ENCODE peak calls at places on chromosomes 4 and X, in eight cellular contexts. J is endodermal cell, H is suprapubic skin, A is lower lobe of right lung, O is GM23248, B is A549, S is fibroblast of lung, X is OCI-LY7. V is an unnamed sample.

GRCh38 chr4:13907255-13907751 is 279.8 kb upstream of the BOD1L1 start:
- DNase-seq in J (no peak), H (no peak), A (no peak), O (peak), B (peak), S (peak), X (no peak), V (no peak)

GRCh38 chr4:36385951-36386561 is 104.6 kb downstream of the DTHD1 start:
- DNase-seq in J (no peak), H (no peak), A (no peak), O (no peak), B (no peak), S (no peak), X (peak), V (no peak)

GRCh38 chr4:144862221-144862620 is 216.3 kb downstream of the HHIP start:
- DNase-seq in J (no peak), H (no peak), A (no peak), O (no peak), B (no peak), S (no peak), X (no peak), V (no peak)

GRCh38 chr4:96558466-96558865 is 718.6 kb downstream of the PDHA2 start:
- DNase-seq in J (no peak), H (no peak), A (no peak), O (no peak), B (no peak), S (no peak), X (no peak), V (no peak)

GRCh38 chrX:36198575-36198974 is 279.0 kb downstream of the CFAP47 start:
- DNase-seq in J (no peak), H (no peak), A (no peak), O (no peak), B (no peak), S (no peak), X (no peak), V (no peak)

GRCh38 chr4:24160358-24160757 is 270.5 kb upstream of the PPARGC1A start:
- DNase-seq in J (no peak), H (no peak), A (no peak), O (no peak), B (no peak), S (no peak), X (no peak), V (no peak)

GRCh38 chr4:81946996-81947395 is 426.8 kb downstream of the HNRNPD start:
- DNase-seq in J (peak), H (no peak), A (no peak), O (no peak), B (no peak), S (no peak), X (no peak), V (no peak)

GRCh38 chrX:39459204-39459603 is 638.6 kb downstream of the BCOR start:
- DNase-seq in J (no peak), H (no peak), A (no peak), O (no peak), B (no peak), S (no peak), X (no peak), V (no peak)

GRCh38 chr4:95869961-95870500 is 30.1 kb downstream of the PDHA2 start:
- DNase-seq in J (no peak), H (no peak), A (no peak), O (no peak), B (no peak), S (no peak), X (no peak), V (no peak)

GRCh38 chrX:117990438-117990837 is 126.2 kb downstream of the KLHL13 start:
- DNase-seq in J (no peak), H (no peak), A (no peak), O (no peak), B (no peak), S (peak), X (no peak), V (no peak)

GRCh38 chrX:119004920-119005524 is 30.6 kb downstream of the LONRF3 start:
- DNase-seq in J (peak), H (no peak), A (peak), O (peak), B (peak), S (peak), X (peak), V (no peak)

GRCh38 chr4:2860391-2861348 is 17.0 kb downstream of the ADD1 start:
- DNase-seq in J (peak), H (no peak), A (peak), O (no peak), B (no peak), S (no peak), X (no peak), V (no peak)

GRCh38 chr4:177118596-177118995 is 191.1 kb upstream of the NEIL3 start:
- DNase-seq in J (no peak), H (no peak), A (no peak), O (peak), B (no peak), S (peak), X (no peak), V (no peak)

GRCh38 chr4:8192748-8193738 is 6.0 kb upstream of the SH3TC1 start:
- DNase-seq in J (no peak), H (no peak), A (peak), O (peak), B (peak), S (peak), X (peak), V (no peak)

GRCh38 chrX:41913476-41913875 is 9.9 kb downstream of the CASK start:
- DNase-seq in J (no peak), H (no peak), A (no peak), O (no peak), B (no peak), S (peak), X (no peak), V (no peak)

GRCh38 chrX:13371191-13371590 is 51.3 kb upstream of the ATXN3L start:
- DNase-seq in J (no peak), H (no peak), A (no peak), O (no peak), B (no peak), S (no peak), X (no peak), V (no peak)

GRCh38 chr4:16294455-16294854 is 68.2 kb upstream of the TAPT1 start:
- DNase-seq in J (no peak), H (no peak), A (no peak), O (peak), B (no peak), S (no peak), X (no peak), V (no peak)

GRCh38 chr4:161791796-161792556 is 371.8 kb downstream of the FSTL5 start:
- DNase-seq in J (no peak), H (no peak), A (no peak), O (no peak), B (no peak), S (no peak), X (no peak), V (no peak)

GRCh38 chr4:105657117-105657765 is 51.2 kb downstream of the INTS12 start:
- DNase-seq in J (no peak), H (no peak), A (no peak), O (no peak), B (no peak), S (no peak), X (no peak), V (no peak)

DNA sequence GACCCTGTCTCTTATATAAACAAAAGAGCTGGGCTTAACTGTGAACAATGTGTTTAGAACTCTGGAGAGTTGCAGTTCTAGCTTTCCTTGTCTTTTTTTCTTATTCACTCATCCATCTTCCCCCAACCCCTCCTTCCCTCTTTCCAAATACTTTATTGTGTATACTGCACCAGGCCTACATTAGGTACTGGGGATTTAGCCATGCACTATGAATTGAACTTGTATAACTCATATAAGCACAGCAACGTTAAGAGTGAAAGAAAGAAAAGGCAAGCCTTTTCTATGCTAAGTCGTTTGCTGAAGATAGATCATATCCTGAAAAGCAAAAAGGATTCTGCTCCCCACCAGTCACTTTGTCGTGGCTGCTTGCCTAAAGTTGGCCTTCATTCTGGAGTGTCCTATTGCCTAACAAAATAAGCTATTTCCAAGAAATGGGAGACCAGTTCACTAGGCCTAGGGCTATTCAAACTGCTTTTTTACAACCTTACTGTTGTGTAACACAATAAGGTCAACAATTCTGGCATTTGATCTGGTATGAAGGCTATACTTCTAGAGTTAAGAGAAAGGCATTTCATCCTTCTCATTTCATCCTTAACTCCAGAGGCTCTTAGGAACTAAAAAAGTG is 32.2 kb downstream of the CCNI start:
- DNase-seq in J (no peak), H (no peak), A (no peak), O (peak), B (no peak), S (peak), X (no peak), V (no peak)
- H3K4me3 ChIP-seq in J (no peak), H (no peak), A (no peak), O (no peak), B (no peak), S (no peak), X (no peak), V (no peak)

GRCh38 chr4:1751155-1751918 is 30.0 kb downstream of the TACC3 start:
- DNase-seq in J (no peak), H (no peak), A (no peak), O (no peak), B (no peak), S (no peak), X (no peak), V (no peak)

GRCh38 chr4:1753692-1754311 is 32.5 kb downstream of the TACC3 start:
- DNase-seq in J (no peak), H (no peak), A (no peak), O (no peak), B (no peak), S (no peak), X (no peak), V (no peak)

GRCh38 chr4:1753256-1753655 is 31.9 kb downstream of the TACC3 start:
- DNase-seq in J (no peak), H (no peak), A (no peak), O (no peak), B (no peak), S (no peak), X (no peak), V (no peak)

GRCh38 chr4:1751919-1752283 is 30.6 kb downstream of the TACC3 start:
- DNase-seq in J (no peak), H (no peak), A (peak), O (no peak), B (no peak), S (no peak), X (no peak), V (no peak)

DNA sequence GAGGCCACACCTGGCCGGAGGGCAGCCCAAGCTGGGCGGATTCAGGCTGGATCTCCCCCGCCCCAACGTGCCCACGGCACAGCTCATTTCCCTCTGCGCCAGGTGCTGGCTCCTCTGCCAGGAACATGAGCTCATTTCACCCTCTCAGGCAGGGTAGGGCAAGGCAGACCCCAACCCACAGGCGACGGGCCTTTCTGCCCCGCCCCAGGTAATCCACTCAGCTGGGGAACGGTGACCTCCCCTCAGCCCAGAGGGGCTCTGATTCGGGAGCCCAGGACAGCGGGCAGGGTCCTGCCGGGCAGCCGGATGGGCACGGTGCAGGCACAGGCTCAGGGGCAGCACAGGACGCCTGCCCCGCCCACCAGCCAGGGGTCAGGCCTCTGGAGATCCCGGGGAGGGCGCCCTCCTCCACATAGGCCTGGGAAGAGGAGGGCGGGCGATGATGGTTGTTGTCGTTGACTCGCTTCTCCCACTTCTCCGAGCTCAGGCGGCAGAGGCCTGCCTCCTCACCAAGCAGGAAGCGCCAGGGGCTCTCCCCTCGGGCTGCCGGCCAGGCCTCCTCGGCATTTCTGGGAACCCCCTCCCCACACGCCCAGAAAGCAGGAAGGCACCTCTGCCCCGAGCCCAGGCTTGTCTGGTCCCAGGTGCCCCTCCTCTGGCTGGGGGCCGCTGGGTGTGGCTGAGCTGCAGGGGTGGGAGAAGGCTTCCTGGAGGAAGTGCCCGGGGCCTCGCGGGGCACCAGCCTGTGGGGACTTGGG is 31.1 kb downstream of the TACC3 start:
- DNase-seq in J (peak), H (no peak), A (peak), O (no peak), B (no peak), S (no peak), X (no peak), V (no peak)
- H3K27ac ChIP-seq in J (no peak), H (peak), A (peak), O (no peak), B (peak), S (no peak), X (no peak), V (no peak)

GRCh38 chr4:37421614-37422013 is 177.1 kb downstream of the NWD2 start:
- DNase-seq in J (no peak), H (no peak), A (no peak), O (no peak), B (no peak), S (no peak), X (no peak), V (no peak)
- H3K4me3 ChIP-seq in J (no peak), H (no peak), A (no peak), O (no peak), B (no peak), S (no peak), X (no peak), V (no peak)

GRCh38 chr4:171186700-171187099 is 626.5 kb upstream of the GALNTL6 start:
- DNase-seq in J (peak), H (no peak), A (no peak), O (no peak), B (no peak), S (no peak), X (no peak), V (no peak)

GRCh38 chr4:171181090-171181489 is 632.1 kb upstream of the GALNTL6 start:
- DNase-seq in J (no peak), H (no peak), A (no peak), O (no peak), B (no peak), S (no peak), X (no peak), V (no peak)
- H3K27ac ChIP-seq in J (no peak), H (no peak), A (no peak), O (no peak), B (no peak), S (no peak), X (no peak), V (no peak)

GRCh38 chr4:37895271-37895670 is 4.4 kb downstream of the TBC1D1 start:
- DNase-seq in J (no peak), H (no peak), A (no peak), O (no peak), B (no peak), S (no peak), X (no peak), V (no peak)

GRCh38 chr4:37891221-37892159 is 606 bp downstream of the TBC1D1 start:
- DNase-seq in J (peak), H (no peak), A (peak), O (peak), B (peak), S (peak), X (peak), V (peak)

GRCh38 chr4:37890501-37891220 is at the start of gene TBC1D1:
- DNase-seq in J (peak), H (peak), A (peak), O (peak), B (no peak), S (no peak), X (peak), V (peak)

GRCh38 chr4:37892641-37893040 is 1.8 kb downstream of the TBC1D1 start:
- DNase-seq in J (no peak), H (no peak), A (peak), O (no peak), B (no peak), S (no peak), X (peak), V (no peak)

DNA sequence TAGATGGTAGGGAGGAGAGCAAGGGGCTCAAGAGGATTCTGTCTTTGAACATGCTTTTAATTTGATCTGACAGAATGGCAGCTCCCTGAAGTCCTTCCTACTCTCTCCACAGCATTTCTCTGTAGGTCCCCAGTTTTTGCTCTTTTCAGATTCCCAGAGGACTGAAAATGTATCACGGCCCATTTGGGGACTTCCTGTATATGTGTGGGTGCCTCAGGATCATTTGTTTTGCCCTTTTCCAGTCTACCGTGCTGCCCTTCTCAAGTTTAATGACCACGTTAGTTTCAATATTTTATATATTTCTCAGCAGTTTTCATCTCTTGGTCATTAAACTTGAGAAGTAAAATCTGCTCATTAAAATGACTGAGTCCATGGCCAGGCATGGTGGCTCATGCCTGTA is 2.3 kb downstream of the TBC1D1 start:
- DNase-seq in J (no peak), H (no peak), A (no peak), O (no peak), B (no peak), S (no peak), X (no peak), V (no peak)
- H3K4me3 ChIP-seq in J (no peak), H (no peak), A (no peak), O (no peak), B (no peak), S (no peak), X (peak), V (peak)

GRCh38 chr4:19776021-19776459 is 475.7 kb upstream of the SLIT2 start:
- DNase-seq in J (no peak), H (no peak), A (no peak), O (peak), B (peak), S (peak), X (no peak), V (no peak)
- H3K27ac ChIP-seq in J (peak), H (no peak), A (no peak), O (peak), B (no peak), S (no peak), X (no peak), V (no peak)

GRCh38 chr4:52036875-52037274 is 1.2 kb downstream of the SGCB start:
- DNase-seq in J (no peak), H (no peak), A (no peak), O (peak), B (no peak), S (no peak), X (no peak), V (no peak)
- H3K4me3 ChIP-seq in J (peak), H (peak), A (peak), O (peak), B (peak), S (peak), X (peak), V (peak)

V was measured in coronary artery.